ENCODE peak calls at places on chromosomes 1 and 21, in six cellular contexts. One of them, this sample, is unnamed.

GRCh38 chr1:8448906-8449661 is 131.2 kb downstream of the SLC45A1 start:
- DNase-seq in A549: no peak
- DNase-seq in GM12878: no peak
- DNase-seq in HepG2: no peak
- DNase-seq in NB4: no peak
- DNase-seq in K562: no peak
- DNase-seq in this sample: no peak

GRCh38 chr1:154502066-154502741 is at the start of the genes SHE and TDRD10:
- DNase-seq in A549: no peak
- DNase-seq in GM12878: no peak
- DNase-seq in HepG2: no peak
- DNase-seq in NB4: no peak
- DNase-seq in K562: no peak
- DNase-seq in this sample: peak

GRCh38 chr1:15948600-15949452 is 27.1 kb downstream of the ZBTB17 start:
- DNase-seq in A549: no peak
- DNase-seq in GM12878: no peak
- DNase-seq in HepG2: no peak
- DNase-seq in NB4: no peak
- DNase-seq in K562: peak
- DNase-seq in this sample: peak

GRCh38 chr1:155206891-155207577 is 663 bp downstream of the THBS3 start:
- DNase-seq in A549: peak
- DNase-seq in GM12878: no peak
- DNase-seq in HepG2: peak
- DNase-seq in NB4: peak
- DNase-seq in K562: peak
- DNase-seq in this sample: peak

GRCh38 chr1:43843684-43844083 is 89.9 kb upstream of the ARTN start:
- DNase-seq in A549: no peak
- DNase-seq in GM12878: no peak
- DNase-seq in HepG2: no peak
- DNase-seq in NB4: no peak
- DNase-seq in K562: no peak
- DNase-seq in this sample: no peak

GRCh38 chr1:247104965-247105364 is 809 bp upstream of the ZNF669 start:
- DNase-seq in A549: no peak
- DNase-seq in GM12878: no peak
- DNase-seq in HepG2: no peak
- DNase-seq in NB4: no peak
- DNase-seq in K562: no peak
- DNase-seq in this sample: no peak

GRCh38 chr1:82269466-82269865 is 468.7 kb downstream of the ADGRL2 start:
- DNase-seq in A549: no peak
- DNase-seq in GM12878: no peak
- DNase-seq in HepG2: no peak
- DNase-seq in NB4: no peak
- DNase-seq in K562: no peak
- DNase-seq in this sample: no peak

GRCh38 chr1:115712911-115713609 is 55.5 kb downstream of the CASQ2 start:
- DNase-seq in A549: no peak
- DNase-seq in GM12878: no peak
- DNase-seq in HepG2: no peak
- DNase-seq in NB4: no peak
- DNase-seq in K562: no peak
- DNase-seq in this sample: no peak

GRCh38 chr1:168801032-168801745 is 72.2 kb upstream of the DPT start:
- DNase-seq in A549: no peak
- DNase-seq in GM12878: no peak
- DNase-seq in HepG2: peak
- DNase-seq in NB4: no peak
- DNase-seq in K562: no peak
- DNase-seq in this sample: no peak

GRCh38 chr21:41319273-41319672 is 2.7 kb downstream of the FAM3B start:
- DNase-seq in A549: no peak
- DNase-seq in GM12878: no peak
- DNase-seq in HepG2: no peak
- DNase-seq in NB4: no peak
- DNase-seq in K562: no peak
- DNase-seq in this sample: no peak

GRCh38 chr1:207316141-207316540 is 5.3 kb upstream of the CD55 start:
- DNase-seq in A549: no peak
- DNase-seq in GM12878: no peak
- DNase-seq in HepG2: no peak
- DNase-seq in NB4: peak
- DNase-seq in K562: no peak
- DNase-seq in this sample: no peak

GRCh38 chr1:208332774-208333126 is 88.6 kb upstream of the PLXNA2 start:
- DNase-seq in A549: no peak
- DNase-seq in GM12878: no peak
- DNase-seq in HepG2: no peak
- DNase-seq in NB4: no peak
- DNase-seq in K562: no peak
- DNase-seq in this sample: no peak

GRCh38 chr1:118987431-118988185 is 535 bp downstream of the TBX15 start:
- DNase-seq in A549: no peak
- DNase-seq in GM12878: no peak
- DNase-seq in HepG2: no peak
- DNase-seq in NB4: no peak
- DNase-seq in K562: no peak
- DNase-seq in this sample: no peak

GRCh38 chr1:8681911-8682310 is 135.5 kb downstream of the RERE start:
- DNase-seq in A549: no peak
- DNase-seq in GM12878: no peak
- DNase-seq in HepG2: no peak
- DNase-seq in NB4: no peak
- DNase-seq in K562: no peak
- DNase-seq in this sample: no peak

GRCh38 chr1:3186526-3186921 is 117.5 kb downstream of the PRDM16 start:
- DNase-seq in A549: no peak
- DNase-seq in GM12878: no peak
- DNase-seq in HepG2: no peak
- DNase-seq in NB4: no peak
- DNase-seq in K562: no peak
- DNase-seq in this sample: no peak

GRCh38 chr1:8702121-8702520 is 115.3 kb downstream of the RERE start:
- DNase-seq in A549: no peak
- DNase-seq in GM12878: no peak
- DNase-seq in HepG2: peak
- DNase-seq in NB4: peak
- DNase-seq in K562: no peak
- DNase-seq in this sample: peak

GRCh38 chr1:20596106-20596505 is 7.2 kb downstream of the CDA start:
- DNase-seq in A549: no peak
- DNase-seq in GM12878: no peak
- DNase-seq in HepG2: no peak
- DNase-seq in NB4: no peak
- DNase-seq in K562: no peak
- DNase-seq in this sample: no peak

GRCh38 chr1:166902279-166902678 is 26.2 kb upstream of the TADA1 start:
- DNase-seq in A549: no peak
- DNase-seq in GM12878: no peak
- DNase-seq in HepG2: no peak
- DNase-seq in NB4: peak
- DNase-seq in K562: peak
- DNase-seq in this sample: no peak

GRCh38 chr1:205519541-205520131 is 15.2 kb downstream of the CDK18 start:
- DNase-seq in A549: no peak
- DNase-seq in GM12878: no peak
- DNase-seq in HepG2: no peak
- DNase-seq in NB4: no peak
- DNase-seq in K562: no peak
- DNase-seq in this sample: no peak

GRCh38 chr1:23899070-23899469 is 14.1 kb downstream of the CNR2 start:
- DNase-seq in A549: no peak
- DNase-seq in GM12878: no peak
- DNase-seq in HepG2: no peak
- DNase-seq in NB4: peak
- DNase-seq in K562: no peak
- DNase-seq in this sample: no peak

GRCh38 chr1:86714159-86714558 is 9.8 kb downstream of the SH3GLB1 start:
- DNase-seq in A549: no peak
- DNase-seq in GM12878: no peak
- DNase-seq in HepG2: peak
- DNase-seq in NB4: peak
- DNase-seq in K562: no peak
- DNase-seq in this sample: no peak

GRCh38 chr1:93605812-93606512 is 75.7 kb downstream of the BCAR3 start:
- DNase-seq in A549: peak
- DNase-seq in GM12878: no peak
- DNase-seq in HepG2: no peak
- DNase-seq in NB4: no peak
- DNase-seq in K562: no peak
- DNase-seq in this sample: peak

GRCh38 chr1:36126797-36127500 is 1.9 kb upstream of the COL8A2 start:
- DNase-seq in A549: no peak
- DNase-seq in GM12878: no peak
- DNase-seq in HepG2: no peak
- DNase-seq in NB4: no peak
- DNase-seq in K562: no peak
- DNase-seq in this sample: no peak
- TF ChIP-seq MYC in A549: no peak
- TF ChIP-seq MYC in GM12878: no peak
- TF ChIP-seq MYC in HepG2: no peak
- TF ChIP-seq MYC in NB4: no peak
- TF ChIP-seq MYC in K562: no peak
- TF ChIP-seq MYC in this sample: no peak

GRCh38 chr1:63774617-63775417 is 1.0 kb downstream of the ROR1 start:
- DNase-seq in A549: peak
- DNase-seq in GM12878: no peak
- DNase-seq in HepG2: no peak
- DNase-seq in NB4: no peak
- DNase-seq in K562: no peak
- DNase-seq in this sample: peak
- TF ChIP-seq MYC in A549: no peak
- TF ChIP-seq MYC in GM12878: no peak
- TF ChIP-seq MYC in HepG2: no peak
- TF ChIP-seq MYC in NB4: no peak
- TF ChIP-seq MYC in K562: no peak
- TF ChIP-seq MYC in this sample: no peak

DNA sequence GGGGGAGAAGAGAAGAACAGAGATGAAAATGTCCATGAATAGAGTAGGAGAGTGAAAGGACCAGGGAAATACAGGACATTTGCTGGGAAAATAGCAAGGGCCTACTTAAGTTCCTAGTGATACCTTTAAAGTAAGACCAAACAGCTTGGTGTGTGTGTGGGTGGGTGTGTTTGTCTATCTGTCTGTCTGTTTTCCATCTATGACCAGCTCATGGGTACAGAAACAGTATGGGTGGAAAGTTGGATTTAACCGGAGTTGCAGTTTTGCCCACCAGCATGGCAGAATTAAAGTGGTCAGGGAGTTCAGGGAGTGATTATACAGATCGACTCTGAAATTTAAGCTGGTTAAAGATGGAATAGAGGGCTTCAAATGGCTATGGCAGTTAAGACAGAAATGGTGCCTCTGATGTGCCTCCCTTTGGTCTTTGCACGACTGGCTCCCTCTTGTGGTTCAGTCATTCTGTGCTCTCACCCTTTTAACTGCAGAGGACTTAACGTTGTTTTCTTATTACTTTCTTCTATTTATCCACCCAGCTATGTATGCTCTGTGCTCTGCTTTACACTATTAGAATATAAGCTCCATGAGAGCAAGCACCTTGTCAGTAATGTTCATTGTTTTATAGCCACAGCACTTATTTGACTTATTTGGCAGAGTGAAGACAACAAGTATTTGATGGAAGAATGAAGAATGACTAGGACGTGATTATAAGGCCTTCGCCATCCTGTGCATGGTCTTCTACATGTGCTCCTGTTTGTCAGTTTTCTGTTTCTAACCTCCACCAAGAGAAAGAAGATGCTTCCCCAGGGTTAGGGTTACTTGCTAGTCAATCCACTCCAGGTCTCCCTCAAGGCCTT is 72.7 kb upstream of the AK4 start:
- DNase-seq in A549: peak
- DNase-seq in GM12878: no peak
- DNase-seq in HepG2: peak
- DNase-seq in NB4: peak
- DNase-seq in K562: peak
- DNase-seq in this sample: peak
- TF ChIP-seq MYC in A549: no peak
- TF ChIP-seq MYC in GM12878: no peak
- TF ChIP-seq MYC in HepG2: no peak
- TF ChIP-seq MYC in NB4: no peak
- TF ChIP-seq MYC in K562: no peak
- TF ChIP-seq MYC in this sample: no peak

GRCh38 chr1:236179634-236180033 is 37.3 kb downstream of the GPR137B start:
- DNase-seq in A549: no peak
- DNase-seq in GM12878: no peak
- DNase-seq in HepG2: no peak
- DNase-seq in NB4: no peak
- DNase-seq in K562: no peak
- DNase-seq in this sample: no peak
- TF ChIP-seq MYC in A549: no peak
- TF ChIP-seq MYC in GM12878: no peak
- TF ChIP-seq MYC in HepG2: no peak
- TF ChIP-seq MYC in NB4: no peak
- TF ChIP-seq MYC in K562: no peak
- TF ChIP-seq MYC in this sample: no peak

GRCh38 chr1:1418464-1419362 is 2.4 kb downstream of the ANKRD65 start:
- DNase-seq in A549: no peak
- DNase-seq in GM12878: no peak
- DNase-seq in HepG2: no peak
- DNase-seq in NB4: no peak
- DNase-seq in K562: no peak
- DNase-seq in this sample: no peak
- TF ChIP-seq MYC in A549: no peak
- TF ChIP-seq MYC in GM12878: no peak
- TF ChIP-seq MYC in HepG2: no peak
- TF ChIP-seq MYC in NB4: no peak
- TF ChIP-seq MYC in K562: no peak
- TF ChIP-seq MYC in this sample: no peak

DNA sequence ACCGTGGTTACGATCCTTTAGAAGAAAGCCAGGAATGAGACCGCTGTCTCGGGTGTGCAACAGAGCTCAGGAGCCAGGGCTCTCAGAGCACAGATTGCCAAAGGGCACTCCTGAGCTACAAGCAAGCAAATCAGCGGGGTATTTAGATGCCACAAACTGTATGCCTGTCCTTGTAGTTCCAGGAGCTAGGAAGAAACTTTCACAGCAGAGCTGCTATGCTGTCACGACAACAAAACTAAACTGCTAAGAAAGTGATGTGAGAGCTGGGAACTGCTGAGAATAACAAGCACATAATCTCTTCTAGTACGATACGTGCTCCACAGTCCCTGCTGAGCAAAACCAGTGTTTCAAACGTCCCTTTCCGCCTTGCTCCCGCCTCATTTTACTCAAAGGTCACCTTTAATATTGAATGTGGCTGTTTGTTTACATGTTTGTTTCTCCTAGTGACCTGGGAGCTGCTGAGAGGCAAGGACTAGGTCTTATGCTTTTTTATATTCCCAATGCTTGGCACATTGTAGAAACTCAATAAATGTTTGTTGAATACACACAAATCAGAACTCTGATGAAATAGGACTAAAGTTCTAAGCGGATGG is 14.7 kb downstream of the GREM2 start:
- DNase-seq in A549: no peak
- DNase-seq in GM12878: no peak
- DNase-seq in HepG2: no peak
- DNase-seq in NB4: no peak
- DNase-seq in K562: no peak
- DNase-seq in this sample: no peak
- TF ChIP-seq MYC in A549: no peak
- TF ChIP-seq MYC in GM12878: no peak
- TF ChIP-seq MYC in HepG2: no peak
- TF ChIP-seq MYC in NB4: no peak
- TF ChIP-seq MYC in K562: no peak
- TF ChIP-seq MYC in this sample: no peak